ENCODE peak calls at places on chromosome 18, in ten cellular contexts. D is T-helper 1 cell; K is HEK293T; O is anterior cingulate cortex; V is activated CD4-positive, alpha-beta memory T cell treated with anti-CD3 and anti-CD28 coated beads for 36 hours; P is pons; M is omental fat pad; F is RWPE2; W is naive thymus-derived CD4-positive, alpha-beta T cell; Z is mesothelial cell of epicardium. J is an unnamed sample.

GRCh38 chr18:51588616-51589015 is 391.1 kb upstream of the MEX3C start:
- DNase-seq in D (no peak), K (no peak), O (no peak), V (no peak), P (no peak), M (no peak), F (no peak), W (no peak), Z (no peak), J (no peak)

GRCh38 chr18:67280843-67281242 is 235.7 kb downstream of the DSEL start:
- DNase-seq in D (no peak), K (no peak), O (no peak), V (no peak), P (no peak), M (no peak), F (no peak), W (no peak), Z (no peak), J (no peak)

GRCh38 chr18:44742126-44742525 is 61.4 kb downstream of the SETBP1 start:
- DNase-seq in D (no peak), K (no peak), O (no peak), V (no peak), P (no peak), M (no peak), F (no peak), W (no peak), Z (no peak), J (no peak)

GRCh38 chr18:44341759-44342158 is 338.9 kb upstream of the SETBP1 start:
- DNase-seq in D (no peak), K (no peak), O (no peak), V (no peak), P (no peak), M (no peak), F (no peak), W (no peak), Z (no peak), J (no peak)

GRCh38 chr18:2304378-2305175 is 266.7 kb downstream of the METTL4 start:
- DNase-seq in D (no peak), K (no peak), O (no peak), V (no peak), P (no peak), M (no peak), F (no peak), W (no peak), Z (no peak), J (no peak)

GRCh38 chr18:49812321-49813070 is 837 bp downstream of the ACAA2 start:
- DNase-seq in D (no peak), K (peak), O (no peak), V (no peak), P (peak), M (no peak), F (no peak), W (no peak), Z (no peak), J (no peak)

GRCh38 chr18:46310258-46310657 is 206.1 kb downstream of the HAUS1 start:
- DNase-seq in D (no peak), K (no peak), O (no peak), V (no peak), P (no peak), M (no peak), F (no peak), W (no peak), Z (no peak), J (no peak)

GRCh38 chr18:35549515-35549914 is 32.0 kb upstream of the GALNT1 start:
- DNase-seq in D (no peak), K (no peak), O (no peak), V (no peak), P (no peak), M (no peak), F (no peak), W (no peak), Z (no peak), J (no peak)

GRCh38 chr18:55452123-55452611 is 135.8 kb downstream of the TCF4 start:
- DNase-seq in D (no peak), K (no peak), O (no peak), V (no peak), P (no peak), M (no peak), F (no peak), W (no peak), Z (no peak), J (no peak)

J was measured in CD8-positive, alpha-beta T cell.